ENCODE peak calls at places on chromosomes 16 and 17, in seven cellular contexts. Q, R, C, A, G, E and W are unnamed samples.

GRCh38 chr17:10265100-10265810 is 66.8 kb upstream of the GAS7 start:
- DNase-seq in Q (no peak), R (no peak), C (no peak), A (no peak), G (no peak), E (no peak), W (no peak)

GRCh38 chr16:30876867-30877266 is 17.0 kb downstream of the BCL7C start:
- DNase-seq in Q (no peak), R (no peak), C (no peak), A (no peak), G (no peak), E (no peak), W (no peak)

GRCh38 chr16:86946396-86946795 is 368.0 kb downstream of the FOXL1 start:
- DNase-seq in Q (no peak), R (no peak), C (peak), A (no peak), G (no peak), E (peak), W (no peak)

GRCh38 chr16:54265558-54266213 is 20.9 kb downstream of the IRX3 start:
- DNase-seq in Q (no peak), R (no peak), C (no peak), A (peak), G (no peak), E (no peak), W (no peak)

GRCh38 chr16:17277981-17278381 is 192.8 kb downstream of the XYLT1 start:
- DNase-seq in Q (no peak), R (peak), C (no peak), A (peak), G (no peak), E (peak), W (no peak)

GRCh38 chr16:31477220-31478216 is 5.4 kb upstream of the SLC5A2 start:
- DNase-seq in Q (peak), R (peak), C (no peak), A (peak), G (peak), E (no peak), W (no peak)

GRCh38 chr16:84675423-84675822 is 24.4 kb upstream of the USP10 start:
- DNase-seq in Q (no peak), R (no peak), C (no peak), A (no peak), G (peak), E (no peak), W (no peak)

GRCh38 chr17:48639982-48640857 is 14.1 kb upstream of the HOXB9 start:
- DNase-seq in Q (no peak), R (no peak), C (no peak), A (peak), G (no peak), E (no peak), W (no peak)

GRCh38 chr17:74957935-74958549 is 14.5 kb downstream of the HID1 start:
- DNase-seq in Q (peak), R (peak), C (no peak), A (peak), G (peak), E (peak), W (peak)

GRCh38 chr17:46863383-46864121 is 12.2 kb downstream of the WNT9B start:
- DNase-seq in Q (no peak), R (no peak), C (no peak), A (no peak), G (no peak), E (no peak), W (no peak)

GRCh38 chr16:58709338-58709737 is 24.8 kb upstream of the SLC38A7 start:
- DNase-seq in Q (no peak), R (no peak), C (no peak), A (no peak), G (no peak), E (no peak), W (no peak)

GRCh38 chr16:48961546-48961945 is 320.1 kb downstream of the CBLN1 start:
- DNase-seq in Q (no peak), R (no peak), C (no peak), A (no peak), G (no peak), E (no peak), W (no peak)

GRCh38 chr16:78706637-78707036 is 607.2 kb downstream of the WWOX start:
- DNase-seq in Q (peak), R (no peak), C (no peak), A (no peak), G (no peak), E (no peak), W (no peak)

GRCh38 chr16:3173892-3174617 is 13.9 kb upstream of the OR1F1 start:
- DNase-seq in Q (no peak), R (no peak), C (no peak), A (no peak), G (peak), E (peak), W (no peak)

GRCh38 chr17:78484300-78485159 is 92.7 kb downstream of the DNAH17 start:
- DNase-seq in Q (no peak), R (peak), C (no peak), A (peak), G (peak), E (peak), W (no peak)

GRCh38 chr16:70696952-70697600 is 11.2 kb upstream of the MTSS2 start:
- DNase-seq in Q (no peak), R (peak), C (no peak), A (no peak), G (peak), E (no peak), W (no peak)

GRCh38 chr17:77125432-77125901 is 15.3 kb upstream of the SEC14L1 start:
- DNase-seq in Q (no peak), R (no peak), C (no peak), A (no peak), G (no peak), E (peak), W (no peak)

GRCh38 chr17:13931752-13932477 is 137.4 kb upstream of the COX10 start:
- DNase-seq in Q (no peak), R (peak), C (no peak), A (peak), G (peak), E (no peak), W (peak)

GRCh38 chr16:66274335-66275110 is 92.0 kb upstream of the CDH5 start:
- DNase-seq in Q (no peak), R (no peak), C (no peak), A (peak), G (no peak), E (peak), W (no peak)

GRCh38 chr17:29059281-29059680 is 16.3 kb downstream of the PIPOX start:
- DNase-seq in Q (no peak), R (no peak), C (no peak), A (no peak), G (no peak), E (peak), W (no peak)

GRCh38 chr16:4298761-4299522 is 16.9 kb upstream of the GLIS2 start:
- DNase-seq in Q (no peak), R (peak), C (no peak), A (peak), G (no peak), E (peak), W (peak)

GRCh38 chr16:84324439-84325262 is 30.0 kb downstream of the WFDC1 start:
- DNase-seq in Q (no peak), R (no peak), C (no peak), A (no peak), G (no peak), E (no peak), W (no peak)

GRCh38 chr17:2083613-2084128 is 28.8 kb downstream of the HIC1 start:
- DNase-seq in Q (no peak), R (peak), C (no peak), A (peak), G (no peak), E (no peak), W (peak)

GRCh38 chr17:3894927-3895343 is 2.1 kb upstream of the CAMKK1 start:
- DNase-seq in Q (no peak), R (peak), C (no peak), A (no peak), G (no peak), E (no peak), W (no peak)

GRCh38 chr17:33328129-33328528 is 35.0 kb upstream of the ASIC2 start:
- DNase-seq in Q (no peak), R (no peak), C (peak), A (no peak), G (no peak), E (no peak), W (no peak)

GRCh38 chr17:80539022-80539421 is 5.6 kb upstream of the RPTOR start:
- DNase-seq in Q (no peak), R (no peak), C (no peak), A (no peak), G (peak), E (peak), W (no peak)

GRCh38 chr16:81510016-81510415 is 65.4 kb downstream of the CMIP start:
- DNase-seq in Q (no peak), R (no peak), C (no peak), A (no peak), G (peak), E (no peak), W (no peak)

GRCh38 chr16:81502396-81503060 is 57.9 kb downstream of the CMIP start:
- DNase-seq in Q (no peak), R (no peak), C (no peak), A (no peak), G (peak), E (no peak), W (no peak)

GRCh38 chr16:81509404-81509803 is 64.8 kb downstream of the CMIP start:
- DNase-seq in Q (no peak), R (no peak), C (no peak), A (no peak), G (peak), E (no peak), W (no peak)

GRCh38 chr16:81500833-81501521 is 56.4 kb downstream of the CMIP start:
- DNase-seq in Q (no peak), R (no peak), C (no peak), A (no peak), G (peak), E (no peak), W (no peak)

DNA sequence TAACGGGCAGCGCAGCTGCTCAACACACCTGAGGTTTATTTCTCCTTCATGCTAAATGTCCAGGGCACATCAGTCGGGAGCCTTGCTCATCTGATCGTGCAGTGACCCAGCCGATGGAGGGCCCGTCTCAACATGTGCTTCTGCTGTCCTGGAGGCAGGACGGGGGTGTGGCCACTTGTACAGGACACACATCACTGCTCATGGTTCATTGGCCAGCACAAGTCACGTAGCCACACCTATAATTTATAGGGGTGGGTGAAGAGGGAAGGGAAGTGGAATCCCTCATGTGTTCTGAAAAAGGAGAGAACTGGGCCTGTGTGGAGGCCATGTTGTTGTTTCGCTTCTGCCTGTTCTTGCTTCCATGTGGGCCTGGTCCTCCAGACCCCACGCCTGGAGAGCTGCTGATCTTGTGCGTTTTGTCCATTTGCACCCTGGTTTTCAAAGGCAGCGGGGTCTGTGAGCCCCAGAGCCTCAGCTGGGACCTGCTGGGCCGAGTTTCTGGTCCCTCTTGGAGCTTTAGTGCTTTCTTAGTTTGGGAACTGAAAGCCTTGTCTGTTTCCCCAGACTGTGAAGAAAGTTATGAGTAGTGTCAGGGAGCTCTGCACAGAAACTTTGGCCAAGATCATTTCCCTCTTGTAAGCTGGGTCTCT is 60.5 kb downstream of the CMIP start:
- DNase-seq in Q (no peak), R (peak), C (no peak), A (peak), G (peak), E (no peak), W (no peak)
- H3K4me3 ChIP-seq in Q (no peak), R (no peak), C (no peak), A (no peak), G (no peak), E (no peak), W (no peak)

GRCh38 chr17:73697872-73698271 is 53.6 kb upstream of the SDK2 start:
- DNase-seq in Q (no peak), R (peak), C (no peak), A (no peak), G (no peak), E (no peak), W (no peak)
- TF ChIP-seq CTCF in Q (no peak), R (peak), C (peak), A (no peak), G (no peak), E (no peak), W (no peak)

GRCh38 chr17:17406225-17406624 is 70.6 kb upstream of the MED9 start:
- DNase-seq in Q (no peak), R (no peak), C (no peak), A (no peak), G (no peak), E (no peak), W (peak)
- TF ChIP-seq POLR2A in Q (no peak), R (no peak), C (no peak), A (no peak), G (no peak), E (no peak), W (no peak)

GRCh38 chr17:8383143-8383974 is at the start of gene RPL26:
- DNase-seq in Q (peak), R (peak), C (peak), A (peak), G (peak), E (peak), W (peak)

GRCh38 chr17:8387914-8388651 is 5.1 kb upstream of the RPL26 start:
- DNase-seq in Q (no peak), R (no peak), C (no peak), A (no peak), G (no peak), E (no peak), W (no peak)

GRCh38 chr17:8382880-8383142 is 182 bp downstream of the RPL26 start:
- DNase-seq in Q (no peak), R (no peak), C (no peak), A (no peak), G (no peak), E (no peak), W (no peak)

GRCh38 chr17:8384801-8385335 is 1.9 kb upstream of the RPL26 start:
- DNase-seq in Q (no peak), R (no peak), C (peak), A (no peak), G (no peak), E (peak), W (no peak)

DNA sequence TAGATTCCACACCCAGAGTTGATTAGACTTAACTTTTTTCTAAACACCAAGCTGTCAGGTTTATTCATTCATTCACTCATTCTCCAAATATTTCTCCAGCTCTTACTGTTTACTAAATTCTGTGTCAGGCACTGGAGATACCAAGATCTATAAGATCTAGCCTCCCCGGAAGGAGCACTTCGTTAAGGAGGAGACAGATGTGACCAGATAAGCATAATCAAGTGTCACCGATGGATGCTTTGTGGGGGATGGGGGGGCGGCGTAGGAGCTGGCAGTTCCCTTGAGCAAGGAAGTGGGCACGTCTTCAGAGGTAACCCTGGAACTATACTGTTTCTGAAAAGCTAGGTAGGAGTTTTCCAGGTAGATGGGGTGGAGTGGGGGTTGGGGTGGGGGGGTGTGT is 3.8 kb upstream of the RPL26 start:
- DNase-seq in Q (no peak), R (no peak), C (no peak), A (no peak), G (no peak), E (no peak), W (no peak)
- H3K4me3 ChIP-seq in Q (no peak), R (no peak), C (no peak), A (no peak), G (no peak), E (no peak), W (no peak)

GRCh38 chr16:14015948-14016347 is 55.2 kb upstream of the MRTFB start:
- DNase-seq in Q (no peak), R (no peak), C (no peak), A (no peak), G (no peak), E (peak), W (peak)
- TF ChIP-seq CTCF in Q (no peak), R (no peak), C (no peak), A (no peak), G (no peak), E (no peak), W (no peak)

DNA sequence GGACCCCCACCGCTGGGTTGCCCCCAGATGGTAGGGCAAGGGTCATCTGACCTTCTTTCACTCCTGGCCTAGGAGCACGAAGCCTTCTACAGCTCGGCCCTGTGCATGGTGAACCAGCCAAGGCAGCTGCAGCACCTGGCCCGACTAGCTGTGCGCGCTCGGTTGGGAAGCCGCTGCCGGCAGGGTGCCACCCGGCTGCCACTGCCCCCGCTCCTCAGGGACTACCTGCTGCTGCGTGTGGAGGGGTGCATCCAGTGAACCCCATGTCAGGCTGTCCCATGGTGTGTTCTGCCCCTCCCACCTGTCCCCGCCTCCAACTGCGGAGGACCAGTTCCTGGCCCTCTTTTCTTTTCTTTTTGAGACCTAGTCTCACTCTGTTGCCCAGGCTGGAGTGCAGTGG is 7.6 kb downstream of the ASB16 start:
- DNase-seq in Q (no peak), R (no peak), C (no peak), A (no peak), G (no peak), E (no peak), W (no peak)
- TF ChIP-seq POLR2A in Q (no peak), R (no peak), C (no peak), A (no peak), G (no peak), E (no peak), W (no peak)